ENCODE peak calls at places on chromosomes 13 and 19, in nine cellular contexts. One of them, this sample, is unnamed.
A peak's percentile ranks its signal among the peaks of the same experiment; 100 is the strongest.

GRCh38 chr19:13795595-13796300 is 505 bp downstream of the ZSWIM4 start:
- DNase-seq in stimulated activated CD8-positive, alpha-beta memory T cell treated with anti-CD3 and anti-CD28 coated beads, Interleukin-15, amount 100 ng/mL, for 24 hours: no peak
- DNase-seq in amygdala: peak; percentile 39
- DNase-seq in PC-3: peak; percentile 34
- DNase-seq in endothelial cell: no peak
- DNase-seq in OCI-LY7: no peak
- DNase-seq in NCI-H2081: no peak
- DNase-seq in fibroblast of mammary gland: no peak
- DNase-seq in AG09319: no peak
- DNase-seq in this sample: no peak

GRCh38 chr13:19860884-19861655 is 2.4 kb downstream of the ZMYM5 start:
- DNase-seq in stimulated activated CD8-positive, alpha-beta memory T cell treated with anti-CD3 and anti-CD28 coated beads, Interleukin-15, amount 100 ng/mL, for 24 hours: no peak
- DNase-seq in amygdala: peak; percentile 12
- DNase-seq in PC-3: peak; percentile 93
- DNase-seq in endothelial cell: no peak
- DNase-seq in OCI-LY7: peak; percentile 29
- DNase-seq in NCI-H2081: no peak
- DNase-seq in fibroblast of mammary gland: peak; percentile 66
- DNase-seq in AG09319: no peak
- DNase-seq in this sample: no peak

GRCh38 chr13:95643471-95643813 is 1.1 kb downstream of the DZIP1 start:
- DNase-seq in stimulated activated CD8-positive, alpha-beta memory T cell treated with anti-CD3 and anti-CD28 coated beads, Interleukin-15, amount 100 ng/mL, for 24 hours: no peak
- DNase-seq in amygdala: no peak
- DNase-seq in PC-3: no peak
- DNase-seq in endothelial cell: no peak
- DNase-seq in OCI-LY7: no peak
- DNase-seq in NCI-H2081: peak; percentile 42
- DNase-seq in fibroblast of mammary gland: peak; percentile 54
- DNase-seq in AG09319: no peak
- DNase-seq in this sample: no peak

GRCh38 chr13:98842074-98842473 is 89.6 kb upstream of the SLC15A1 start:
- DNase-seq in stimulated activated CD8-positive, alpha-beta memory T cell treated with anti-CD3 and anti-CD28 coated beads, Interleukin-15, amount 100 ng/mL, for 24 hours: no peak
- DNase-seq in amygdala: no peak
- DNase-seq in PC-3: no peak
- DNase-seq in endothelial cell: no peak
- DNase-seq in OCI-LY7: no peak
- DNase-seq in NCI-H2081: peak; percentile 62
- DNase-seq in fibroblast of mammary gland: no peak
- DNase-seq in AG09319: no peak
- DNase-seq in this sample: no peak

GRCh38 chr19:47239610-47240296 is 8.8 kb upstream of the BBC3 start:
- DNase-seq in stimulated activated CD8-positive, alpha-beta memory T cell treated with anti-CD3 and anti-CD28 coated beads, Interleukin-15, amount 100 ng/mL, for 24 hours: no peak
- DNase-seq in amygdala: peak; percentile 73
- DNase-seq in PC-3: no peak
- DNase-seq in endothelial cell: peak; percentile 53
- DNase-seq in OCI-LY7: no peak
- DNase-seq in NCI-H2081: peak; percentile 89
- DNase-seq in fibroblast of mammary gland: no peak
- DNase-seq in AG09319: no peak
- DNase-seq in this sample: no peak

GRCh38 chr19:2026770-2027169 is 11.3 kb upstream of the BTBD2 start:
- DNase-seq in stimulated activated CD8-positive, alpha-beta memory T cell treated with anti-CD3 and anti-CD28 coated beads, Interleukin-15, amount 100 ng/mL, for 24 hours: no peak
- DNase-seq in amygdala: no peak
- DNase-seq in PC-3: no peak
- DNase-seq in endothelial cell: no peak
- DNase-seq in OCI-LY7: no peak
- DNase-seq in NCI-H2081: no peak
- DNase-seq in fibroblast of mammary gland: no peak
- DNase-seq in AG09319: no peak
- DNase-seq in this sample: no peak

GRCh38 chr13:29693297-29693945 is 97.9 kb upstream of the SLC7A1 start:
- DNase-seq in stimulated activated CD8-positive, alpha-beta memory T cell treated with anti-CD3 and anti-CD28 coated beads, Interleukin-15, amount 100 ng/mL, for 24 hours: no peak
- DNase-seq in amygdala: no peak
- DNase-seq in PC-3: no peak
- DNase-seq in endothelial cell: no peak
- DNase-seq in OCI-LY7: no peak
- DNase-seq in NCI-H2081: no peak
- DNase-seq in fibroblast of mammary gland: no peak
- DNase-seq in AG09319: no peak
- DNase-seq in this sample: no peak

GRCh38 chr13:62483774-62484173 is 1068.1 kb upstream of the PCDH20 start:
- DNase-seq in stimulated activated CD8-positive, alpha-beta memory T cell treated with anti-CD3 and anti-CD28 coated beads, Interleukin-15, amount 100 ng/mL, for 24 hours: no peak
- DNase-seq in amygdala: no peak
- DNase-seq in PC-3: no peak
- DNase-seq in endothelial cell: no peak
- DNase-seq in OCI-LY7: no peak
- DNase-seq in NCI-H2081: peak; percentile 21
- DNase-seq in fibroblast of mammary gland: no peak
- DNase-seq in AG09319: no peak
- DNase-seq in this sample: no peak